ENCODE peak calls at places on chromosomes 7 and 10, in five cellular contexts. J is amniotic stem cell, C is HEK293T, L is head of caudate nucleus, N is fibroblast of pulmonary artery. U is an unnamed sample.

GRCh38 chr7:65247491-65247890 is 126.2 kb upstream of the ZNF92 start:
- DNase-seq in C (no peak), N (no peak), J (no peak), L (no peak), U (no peak)

GRCh38 chr7:277228-277627 is 12.7 kb upstream of the FOXL3 start:
- DNase-seq in J (no peak), N (no peak), L (no peak), C (no peak), U (no peak)

GRCh38 chr7:135168001-135168400 is 2.5 kb downstream of the CYREN start:
- DNase-seq in C (no peak), L (peak), J (no peak), N (no peak), U (no peak)

GRCh38 chr7:601573-602340 is 82.1 kb upstream of the PDGFA start:
- DNase-seq in J (no peak), L (no peak), N (peak), C (no peak), U (no peak)

GRCh38 chr7:73880755-73881328 is 19.9 kb downstream of the TMEM270 start:
- DNase-seq in L (no peak), C (no peak), J (no peak), N (no peak), U (no peak)

GRCh38 chr10:44370731-44371248 is 14.1 kb downstream of the CXCL12 start:
- DNase-seq in J (no peak), C (no peak), L (no peak), N (no peak), U (no peak)

GRCh38 chr10:10204415-10204814 is 813.3 kb upstream of the CELF2 start:
- DNase-seq in L (no peak), N (no peak), C (no peak), J (no peak), U (no peak)

GRCh38 chr7:4665661-4666060 is 16.4 kb upstream of the FOXK1 start:
- DNase-seq in J (peak), N (peak), C (no peak), L (no peak), U (no peak)

GRCh38 chr7:36658603-36659516 is 65.4 kb downstream of the AOAH start:
- DNase-seq in C (no peak), J (peak), N (peak), L (no peak), U (peak)

GRCh38 chr7:134290286-134290685 is 26.4 kb downstream of the SLC35B4 start:
- DNase-seq in N (peak), C (no peak), J (no peak), L (no peak), U (no peak)

GRCh38 chr7:107989618-107990373 is 13.2 kb downstream of the LAMB1 start:
- DNase-seq in J (no peak), L (no peak), C (no peak), N (peak), U (no peak)

GRCh38 chr10:121709674-121710073 is 111.4 kb upstream of the FGFR2 start:
- DNase-seq in N (peak), L (no peak), J (no peak), C (no peak), U (no peak)

GRCh38 chr10:24912214-24912613 is 40.2 kb downstream of the PRTFDC1 start:
- DNase-seq in C (no peak), L (no peak), J (no peak), N (peak), U (no peak)

GRCh38 chr10:60465801-60466200 is 76.1 kb upstream of the ANK3 start:
- DNase-seq in J (no peak), N (peak), C (no peak), L (no peak), U (no peak)